ENCODE peak calls at places on chromosomes 6 and 20, in six cellular contexts. K is cardiac muscle cell, N is endodermal cell, G is brain microvascular endothelial cell, L is breast epithelium, R is H1. S is an unnamed sample.

GRCh38 chr6:26457796-26458688 is at the start of gene BTN2A1:
- DNase-seq in K (peak; percentile 94), N (peak; percentile 92), G (peak; percentile 95), L (peak; percentile 83), R (peak; percentile 36), S (no peak)

GRCh38 chr6:85008311-85009015 is 244.1 kb upstream of the TBX18 start:
- DNase-seq in K (peak; percentile 70), N (no peak), G (peak; percentile 60), L (no peak), R (no peak), S (no peak)

GRCh38 chr6:161481786-161482516 is 208.1 kb upstream of the AGPAT4 start:
- DNase-seq in K (no peak), N (no peak), G (peak; percentile 11), L (no peak), R (no peak), S (no peak)

GRCh38 chr6:19135706-19136105 is 701.5 kb upstream of the ID4 start:
- DNase-seq in K (no peak), N (no peak), G (peak; percentile 40), L (no peak), R (no peak), S (no peak)

GRCh38 chr20:38685853-38686473 is 38.3 kb upstream of the SLC32A1 start:
- DNase-seq in K (peak; percentile 69), N (peak; percentile 94), G (peak; percentile 51), L (no peak), R (no peak), S (no peak)

GRCh38 chr20:44448753-44449546 is 26.7 kb upstream of the TTPAL start:
- DNase-seq in K (peak; percentile 31), N (peak; percentile 88), G (no peak), L (no peak), R (peak; percentile 29), S (no peak)

GRCh38 chr6:95693108-95693507 is 115.8 kb downstream of the MANEA start:
- DNase-seq in K (no peak), N (peak; percentile 51), G (no peak), L (no peak), R (no peak), S (no peak)

GRCh38 chr6:40582892-40583291 is 4.3 kb downstream of the LRFN2 start:
- DNase-seq in K (no peak), N (no peak), G (no peak), L (no peak), R (no peak), S (no peak)

GRCh38 chr20:53972179-53972578 is 98.2 kb downstream of the BCAS1 start:
- DNase-seq in K (no peak), N (no peak), G (no peak), L (no peak), R (no peak), S (no peak)

GRCh38 chr20:58650181-58650775 is 805 bp upstream of the STX16 start:
- DNase-seq in K (peak; percentile 35), N (peak; percentile 75), G (no peak), L (no peak), R (no peak), S (no peak)

GRCh38 chr20:43977252-43977651 is 62.6 kb downstream of the TOX2 start:
- DNase-seq in K (no peak), N (no peak), G (no peak), L (no peak), R (no peak), S (no peak)

GRCh38 chr6:149093643-149094042 is 223.9 kb upstream of the TAB2 start:
- DNase-seq in K (peak; percentile 68), N (no peak), G (peak; percentile 22), L (no peak), R (no peak), S (no peak)

GRCh38 chr6:53741417-53741816 is 53.4 kb upstream of the LRRC1 start:
- DNase-seq in K (peak; percentile 44), N (no peak), G (no peak), L (no peak), R (no peak), S (no peak)

GRCh38 chr6:14571728-14572127 is 454.2 kb downstream of the CD83 start:
- DNase-seq in K (no peak), N (no peak), G (no peak), L (no peak), R (no peak), S (no peak)

GRCh38 chr6:89145461-89145961 is 344 bp upstream of the PM20D2 start:
- DNase-seq in K (peak; percentile 46), N (no peak), G (no peak), L (no peak), R (no peak), S (no peak)

GRCh38 chr6:16690244-16691142 is 70.8 kb downstream of the ATXN1 start:
- DNase-seq in K (peak; percentile 88), N (no peak), G (no peak), L (no peak), R (no peak), S (no peak)

GRCh38 chr20:10111144-10111771 is 76.5 kb downstream of the ANKEF1 start:
- DNase-seq in K (no peak), N (no peak), G (no peak), L (no peak), R (no peak), S (no peak)

GRCh38 chr6:170423030-170423429 is 116.5 kb downstream of the FAM120B start:
- DNase-seq in K (no peak), N (peak; percentile 89), G (no peak), L (no peak), R (peak; percentile 54), S (peak; percentile 69)

GRCh38 chr20:12057778-12058177 is 140.1 kb downstream of the BTBD3 start:
- DNase-seq in K (no peak), N (peak; percentile 75), G (no peak), L (no peak), R (no peak), S (no peak)

GRCh38 chr20:57250607-57251343 is 15.7 kb downstream of the BMP7 start:
- DNase-seq in K (no peak), N (peak; percentile 76), G (no peak), L (no peak), R (no peak), S (no peak)

GRCh38 chr20:47125553-47126373 is 230.7 kb downstream of the ZMYND8 start:
- DNase-seq in K (peak; percentile 57), N (peak; percentile 56), G (no peak), L (peak; percentile 70), R (no peak), S (no peak)

GRCh38 chr6:13101409-13101808 is 226.9 kb downstream of the TBC1D7 start:
- DNase-seq in K (no peak), N (no peak), G (no peak), L (no peak), R (no peak), S (no peak)

GRCh38 chr6:13101985-13102384 is 226.4 kb downstream of the TBC1D7 start:
- DNase-seq in K (no peak), N (no peak), G (no peak), L (no peak), R (no peak), S (no peak)

GRCh38 chr6:13098808-13099570 is 229.3 kb downstream of the TBC1D7 start:
- DNase-seq in K (no peak), N (no peak), G (no peak), L (no peak), R (no peak), S (no peak)

GRCh38 chr6:13098006-13098405 is 230.3 kb downstream of the TBC1D7 start:
- DNase-seq in K (no peak), N (no peak), G (no peak), L (no peak), R (no peak), S (no peak)

DNA sequence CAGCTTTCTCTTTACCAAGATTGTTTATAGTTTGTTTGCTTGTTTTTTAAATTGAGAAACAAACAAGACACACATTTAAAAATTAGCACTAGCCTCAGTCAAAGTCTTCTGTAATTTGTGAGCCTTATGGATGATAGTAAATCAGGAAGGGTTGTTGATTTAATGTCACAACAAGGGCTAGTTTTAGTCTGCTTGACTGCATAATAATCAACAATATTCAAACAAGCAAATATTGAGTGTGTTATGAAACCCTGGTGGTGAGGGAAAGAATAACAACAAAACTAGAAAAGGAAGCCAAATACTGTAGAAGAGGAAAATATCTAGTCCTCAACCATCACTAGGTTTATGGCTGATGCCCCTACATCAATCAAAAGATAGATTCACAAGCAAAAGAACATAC is 228.6 kb downstream of the TBC1D7 start:
- DNase-seq in K (no peak), N (no peak), G (no peak), L (no peak), R (no peak), S (no peak)
- TF ChIP-seq CTCF in K (peak; percentile 27), N (peak; percentile 68), G (no peak), L (no peak), R (no peak), S (peak; percentile 62)

GRCh38 chr6:42510795-42511194 is 53.0 kb upstream of the UBR2 start:
- DNase-seq in K (no peak), N (no peak), G (no peak), L (no peak), R (no peak), S (no peak)
- TF ChIP-seq CTCF in K (no peak), N (peak; percentile 53), G (no peak), L (no peak), R (no peak), S (no peak)

GRCh38 chr20:62305765-62306431 is 3.1 kb downstream of the ADRM1 start:
- DNase-seq in K (no peak), N (no peak), G (no peak), L (no peak), R (no peak), S (no peak)

GRCh38 chr20:62306440-62307187 is 3.8 kb downstream of the ADRM1 start:
- DNase-seq in K (no peak), N (no peak), G (no peak), L (no peak), R (no peak), S (no peak)

GRCh38 chr20:62303327-62304226 is 780 bp downstream of the ADRM1 start:
- DNase-seq in K (no peak), N (no peak), G (no peak), L (no peak), R (no peak), S (no peak)

GRCh38 chr20:62304331-62305148 is 1.7 kb downstream of the ADRM1 start:
- DNase-seq in K (no peak), N (no peak), G (no peak), L (no peak), R (no peak), S (no peak)

GRCh38 chr20:62305149-62305764 is 2.5 kb downstream of the ADRM1 start:
- DNase-seq in K (no peak), N (no peak), G (no peak), L (no peak), R (no peak), S (no peak)
- TF ChIP-seq CTCF in K (no peak), N (no peak), G (no peak), L (no peak), R (no peak), S (no peak)

DNA sequence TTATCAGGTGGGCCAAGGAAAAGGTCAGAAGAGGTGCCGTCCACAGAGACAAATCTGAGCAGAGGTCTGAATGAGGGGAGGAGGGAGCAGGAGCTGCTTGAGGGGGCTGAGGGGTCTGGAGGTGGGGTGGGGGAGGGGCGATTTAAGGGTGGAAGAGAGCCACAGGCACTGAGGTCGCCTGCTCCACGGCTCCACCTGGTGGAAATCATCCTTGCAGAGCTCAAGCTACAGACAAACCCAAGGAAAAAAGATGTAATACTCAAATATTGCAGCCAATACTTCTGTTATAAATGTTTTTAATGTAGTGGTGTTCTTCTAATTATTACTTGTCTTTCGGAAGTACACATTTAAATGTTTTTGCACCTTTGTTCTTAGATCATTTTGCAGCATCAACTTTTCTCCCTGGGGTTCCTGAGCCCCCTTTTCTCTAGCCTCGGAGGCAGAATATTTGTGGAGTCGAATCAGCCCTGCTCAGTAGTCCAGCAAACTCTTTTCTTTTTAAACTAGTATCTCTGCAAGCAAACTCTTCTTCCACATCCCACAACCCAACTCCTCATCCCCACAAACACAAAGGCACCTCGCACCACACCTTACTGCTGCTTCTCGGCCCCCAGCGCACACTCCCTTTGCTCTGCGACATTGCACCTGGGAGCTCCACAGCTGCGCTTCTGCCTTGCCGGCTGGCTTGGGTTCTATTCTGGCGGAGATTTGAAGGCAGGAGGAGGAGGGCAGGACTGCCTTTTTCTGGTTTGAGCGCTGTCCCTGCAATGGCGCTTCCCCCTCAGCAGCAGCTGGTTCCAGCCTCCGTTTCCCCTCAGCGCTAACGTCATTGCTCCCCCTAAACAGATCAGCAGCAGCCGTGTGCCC is 51.0 kb upstream of the TFAP2A start:
- DNase-seq in K (peak; percentile 43), N (peak; percentile 93), G (peak; percentile 56), L (no peak), R (no peak), S (no peak)
- TF ChIP-seq CTCF in K (peak; percentile 41), N (peak; percentile 89), G (peak; percentile 72), L (no peak), R (peak; percentile 64), S (peak; percentile 75)

S was measured in type B pancreatic cell.